ENCODE peak calls at places on chromosomes 6 and 20, in four cellular contexts. V is right cardiac atrium, B is HFF-Myc, W is skeletal muscle cell. T is an unnamed sample.

GRCh38 chr20:49045440-49046086 is 549 bp upstream of the CSE1L start:
- DNase-seq in V (peak), W (no peak), B (no peak), T (peak)

GRCh38 chr6:43040542-43041257 is 13.0 kb downstream of the CUL7 start:
- DNase-seq in V (no peak), B (no peak), W (no peak), T (no peak)

GRCh38 chr6:18307006-18307405 is 42.7 kb upstream of the DEK start:
- DNase-seq in W (no peak), B (no peak), V (no peak), T (no peak)

GRCh38 chr6:165186441-165187205 is 122.8 kb downstream of the C6orf118 start:
- DNase-seq in B (no peak), W (no peak), V (peak), T (no peak)

GRCh38 chr6:150652848-150653613 is 53.3 kb downstream of the PLEKHG1 start:
- DNase-seq in W (no peak), V (no peak), B (no peak), T (no peak)

GRCh38 chr20:34970193-34971037 is 14.7 kb downstream of the MYH7B start:
- DNase-seq in V (no peak), W (no peak), B (no peak), T (no peak)

GRCh38 chr20:21301940-21302644 is 1.0 kb upstream of the XRN2 start:
- DNase-seq in B (no peak), V (no peak), W (no peak), T (no peak)

GRCh38 chr20:48205281-48205782 is 420.1 kb upstream of the SULF2 start:
- DNase-seq in B (no peak), W (no peak), V (no peak), T (no peak)

GRCh38 chr6:114153448-114153847 is 182.5 kb upstream of the HDAC2 start:
- DNase-seq in V (no peak), B (no peak), W (no peak), T (no peak)

GRCh38 chr6:79536615-79536968 is 638 bp downstream of the LCA5 start:
- DNase-seq in W (no peak), B (no peak), V (peak), T (no peak)

GRCh38 chr6:70673601-70674000 is 5.9 kb downstream of the SMAP1 start:
- DNase-seq in V (no peak), W (no peak), B (no peak), T (no peak)

GRCh38 chr6:134936927-134937326 is 13.0 kb downstream of the ALDH8A1 start:
- DNase-seq in B (peak), V (no peak), W (no peak), T (no peak)

GRCh38 chr20:53706511-53707031 is 112.9 kb upstream of the ZNF217 start:
- DNase-seq in W (peak), B (no peak), V (no peak), T (peak)

GRCh38 chr6:128252293-128253176 is 267.9 kb downstream of the PTPRK start:
- DNase-seq in V (no peak), W (no peak), B (no peak), T (no peak)

GRCh38 chr6:40710626-40711354 is 123.6 kb upstream of the LRFN2 start:
- DNase-seq in W (no peak), B (no peak), V (peak), T (peak)
- H3K4me3 ChIP-seq in W (no peak), B (no peak), V (no peak), T (no peak)

GRCh38 chr6:142871910-142872331 is 73.1 kb downstream of the HIVEP2 start:
- DNase-seq in W (peak), V (no peak), B (peak), T (peak)

GRCh38 chr6:142867988-142868818 is 76.8 kb downstream of the HIVEP2 start:
- DNase-seq in V (no peak), W (no peak), B (no peak), T (no peak)

GRCh38 chr6:142867355-142867801 is 77.6 kb downstream of the HIVEP2 start:
- DNase-seq in W (peak), V (no peak), B (no peak), T (no peak)

GRCh38 chr6:142870787-142871371 is 74.1 kb downstream of the HIVEP2 start:
- DNase-seq in W (no peak), B (no peak), V (no peak), T (no peak)

DNA sequence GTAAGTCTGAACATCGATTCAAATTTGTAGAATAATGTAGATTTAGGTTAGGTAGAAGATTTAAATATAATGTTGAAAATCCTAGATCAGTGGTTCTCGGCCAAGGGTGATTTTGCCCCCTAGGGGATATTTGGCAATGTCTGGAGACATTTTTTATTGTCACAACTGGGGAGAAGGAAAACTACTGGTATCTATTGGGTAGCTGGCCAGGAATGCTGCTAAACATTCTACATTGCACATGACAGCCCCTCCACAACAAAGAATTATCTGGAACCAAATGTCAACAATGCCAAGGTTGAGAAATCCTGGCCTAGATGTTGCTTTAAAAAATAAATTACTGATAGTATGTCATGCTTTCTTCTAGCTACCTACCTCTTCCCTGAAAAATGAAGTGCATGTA is 76.1 kb downstream of the HIVEP2 start:
- DNase-seq in W (no peak), B (no peak), V (no peak), T (no peak)
- H3K4me3 ChIP-seq in W (no peak), B (no peak), V (no peak), T (no peak)

DNA sequence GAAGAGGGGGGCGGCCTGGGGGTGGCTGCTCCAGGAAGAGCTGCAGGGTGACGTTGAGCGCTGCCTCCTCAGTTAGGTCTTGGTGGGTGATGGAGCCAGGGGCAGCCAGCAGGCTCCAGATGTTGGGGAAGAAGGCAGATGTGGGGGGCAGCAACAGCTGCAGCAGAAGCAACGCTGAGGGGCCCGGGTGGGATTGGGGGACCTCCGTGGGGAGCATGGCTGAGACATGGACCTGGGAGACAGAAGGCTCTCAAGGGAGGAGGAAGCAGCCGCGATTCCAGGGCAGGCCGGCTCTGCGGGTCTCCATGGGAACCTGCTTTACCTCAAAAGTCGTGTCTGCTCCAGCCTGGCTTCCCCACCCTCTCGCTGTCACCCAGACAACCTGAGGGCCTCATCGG is 566 bp downstream of the VWA7 start:
- DNase-seq in W (no peak), B (no peak), V (peak), T (no peak)
- H3K4me3 ChIP-seq in W (no peak), B (no peak), V (no peak), T (no peak)

DNA sequence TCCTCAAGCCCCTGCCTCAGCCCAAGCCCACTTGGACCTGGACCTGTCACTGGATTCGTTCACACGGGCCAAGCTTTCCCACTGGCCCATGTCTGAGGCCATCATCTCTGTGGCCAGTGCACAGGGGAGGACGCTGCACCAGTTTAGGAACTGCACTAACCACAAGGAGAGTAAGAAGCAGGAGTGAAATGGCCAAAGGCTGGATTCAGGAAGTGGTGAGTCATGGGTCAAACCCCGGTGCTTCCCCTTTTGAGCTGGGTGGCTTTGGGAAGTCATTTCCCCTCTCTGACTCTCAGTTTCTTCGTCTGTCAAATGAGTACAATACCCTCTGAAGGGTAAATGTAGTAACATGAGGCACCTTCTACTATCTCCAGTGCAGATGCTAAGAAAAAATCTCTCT is 87.9 kb downstream of the CD40 start:
- DNase-seq in V (peak), W (no peak), B (peak), T (no peak)
- H3K4me3 ChIP-seq in V (no peak), W (no peak), B (no peak), T (no peak)

DNA sequence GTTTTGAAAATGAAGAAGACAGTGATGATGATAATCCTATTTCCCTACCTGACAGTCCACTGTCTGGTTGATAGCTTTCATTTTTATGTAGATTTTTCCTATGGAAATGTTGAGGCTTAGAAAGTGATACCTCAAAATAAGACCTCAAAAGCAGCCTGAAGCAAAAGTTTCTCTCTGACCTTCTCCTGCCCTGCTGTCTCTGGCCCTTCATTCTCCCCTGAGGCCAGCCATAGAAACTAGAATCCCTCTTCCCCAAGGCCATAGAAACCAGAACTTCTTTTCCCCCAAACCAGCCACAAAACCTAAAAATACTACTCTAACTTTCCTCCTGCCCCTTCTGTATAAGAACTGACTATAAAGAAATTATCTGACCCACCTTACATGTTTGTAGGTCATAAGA is 52.6 kb upstream of the GCM1 start:
- DNase-seq in W (no peak), B (no peak), V (no peak), T (no peak)
- H3K4me3 ChIP-seq in W (no peak), B (no peak), V (no peak), T (no peak)

DNA sequence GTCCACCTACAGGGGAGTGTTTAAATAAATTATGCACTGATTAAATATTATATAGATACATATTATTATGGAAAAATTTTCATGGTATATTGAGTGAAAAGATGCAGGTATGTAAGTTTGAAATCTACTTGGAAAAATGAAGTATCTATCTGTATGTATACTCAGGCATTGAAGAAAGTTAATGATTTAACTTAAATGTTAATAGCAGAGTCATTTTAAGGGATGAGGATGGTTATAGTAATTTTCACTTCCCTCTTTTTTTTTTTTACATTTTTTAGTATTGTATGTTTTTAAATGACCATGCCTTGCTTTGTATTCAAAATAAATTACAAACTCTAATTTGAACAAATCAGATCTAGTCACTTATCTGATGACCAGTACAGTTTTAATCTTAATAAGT is 43.2 kb upstream of the NOTCH4 start:
- DNase-seq in V (no peak), B (no peak), W (no peak), T (no peak)
- H3K4me3 ChIP-seq in V (no peak), B (no peak), W (no peak), T (no peak)

GRCh38 chr6:26240981-26241770 is 123.8 kb upstream of the BTN3A2 start:
- DNase-seq in B (no peak), W (no peak), V (no peak), T (no peak)
- H3K4me3 ChIP-seq in B (peak), W (peak), V (peak), T (peak)

GRCh38 chr20:32858873-32859372 is at the start of gene EFCAB8:
- DNase-seq in W (no peak), B (no peak), V (no peak), T (no peak)
- H3K4me3 ChIP-seq in W (no peak), B (no peak), V (no peak), T (no peak)

GRCh38 chr6:11606287-11606686 is 68.7 kb downstream of the TMEM170B start:
- DNase-seq in V (peak), B (no peak), W (no peak), T (no peak)
- H3K4me3 ChIP-seq in V (no peak), B (no peak), W (no peak), T (no peak)

DNA sequence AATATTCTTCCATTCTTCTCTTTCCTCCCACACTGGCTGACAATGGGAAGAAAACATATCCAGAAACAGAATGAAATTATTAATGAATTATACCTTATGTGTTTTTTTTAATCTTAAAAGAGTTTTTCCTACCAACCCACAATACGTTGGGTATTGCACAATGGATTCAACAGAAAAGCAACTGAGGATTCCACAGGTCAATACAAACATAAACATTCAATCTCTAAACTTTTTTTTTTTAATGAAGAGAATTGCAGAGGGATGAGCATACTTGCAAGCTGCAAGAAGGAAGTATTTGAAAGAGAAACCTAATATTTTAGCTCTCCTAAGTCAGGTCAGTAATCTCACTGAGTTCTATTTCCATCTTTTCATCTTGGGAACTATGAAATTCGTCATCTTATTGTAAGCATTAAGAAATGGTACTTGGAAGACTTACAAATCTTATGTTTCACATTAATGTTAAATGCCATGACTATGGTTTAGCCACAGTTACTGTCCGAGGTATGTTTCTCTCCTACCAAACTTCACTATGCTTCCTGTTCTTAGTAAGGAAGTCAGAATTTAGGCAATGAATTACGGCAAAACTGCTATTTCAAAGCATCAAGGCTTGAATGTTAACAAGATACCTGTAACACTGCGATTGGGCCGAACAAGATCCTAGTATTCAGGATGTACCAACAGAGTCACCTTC is 100.8 kb downstream of the HIVEP2 start:
- DNase-seq in W (no peak), B (no peak), V (no peak), T (no peak)
- H3K4me3 ChIP-seq in W (no peak), B (no peak), V (no peak), T (no peak)